ENCODE peak calls at places on chromosome 19, in eight cellular contexts. One of them, this sample, is unnamed.

GRCh38 chr19:38370299-38370698 is 4.1 kb upstream of the PSMD8 start:
- DNase-seq in stimulated activated CD8-positive, alpha-beta memory T cell treated with anti-CD3 and anti-CD28 coated beads, Interleukin-4, amount 100 ng/mL, for 4 hours: no peak
- DNase-seq in SK-N-DZ: no peak
- DNase-seq in dorsolateral prefrontal cortex: no peak
- DNase-seq in NCI-H1436: no peak
- DNase-seq in nephron progenitor cell: no peak
- DNase-seq in stimulated activated CD4-positive, alpha-beta T cell treated with anti-CD3 and anti-CD28 coated beads, Interleukin-12 subunit alpha, Interleukin-12 subunit beta, amount 100 ng/mL, for 24 hours: no peak
- DNase-seq in NCI-H446: no peak
- DNase-seq in this sample: no peak

GRCh38 chr19:19538077-19538764 is at the start of gene CILP2:
- DNase-seq in stimulated activated CD8-positive, alpha-beta memory T cell treated with anti-CD3 and anti-CD28 coated beads, Interleukin-4, amount 100 ng/mL, for 4 hours: peak
- DNase-seq in SK-N-DZ: peak
- DNase-seq in dorsolateral prefrontal cortex: no peak
- DNase-seq in NCI-H1436: peak
- DNase-seq in nephron progenitor cell: peak
- DNase-seq in stimulated activated CD4-positive, alpha-beta T cell treated with anti-CD3 and anti-CD28 coated beads, Interleukin-12 subunit alpha, Interleukin-12 subunit beta, amount 100 ng/mL, for 24 hours: no peak
- DNase-seq in NCI-H446: no peak
- DNase-seq in this sample: no peak

GRCh38 chr19:10565028-10565566 is 713 bp downstream of the KRI1 start:
- DNase-seq in stimulated activated CD8-positive, alpha-beta memory T cell treated with anti-CD3 and anti-CD28 coated beads, Interleukin-4, amount 100 ng/mL, for 4 hours: no peak
- DNase-seq in SK-N-DZ: peak
- DNase-seq in dorsolateral prefrontal cortex: no peak
- DNase-seq in NCI-H1436: peak
- DNase-seq in nephron progenitor cell: peak
- DNase-seq in stimulated activated CD4-positive, alpha-beta T cell treated with anti-CD3 and anti-CD28 coated beads, Interleukin-12 subunit alpha, Interleukin-12 subunit beta, amount 100 ng/mL, for 24 hours: no peak
- DNase-seq in NCI-H446: no peak
- DNase-seq in this sample: no peak

GRCh38 chr19:4060621-4061177 is 6.0 kb downstream of the ZBTB7A start:
- DNase-seq in stimulated activated CD8-positive, alpha-beta memory T cell treated with anti-CD3 and anti-CD28 coated beads, Interleukin-4, amount 100 ng/mL, for 4 hours: no peak
- DNase-seq in SK-N-DZ: no peak
- DNase-seq in dorsolateral prefrontal cortex: no peak
- DNase-seq in NCI-H1436: no peak
- DNase-seq in nephron progenitor cell: no peak
- DNase-seq in stimulated activated CD4-positive, alpha-beta T cell treated with anti-CD3 and anti-CD28 coated beads, Interleukin-12 subunit alpha, Interleukin-12 subunit beta, amount 100 ng/mL, for 24 hours: no peak
- DNase-seq in NCI-H446: no peak
- DNase-seq in this sample: no peak

GRCh38 chr19:50772408-50773311 is 2.4 kb downstream of the GPR32 start:
- DNase-seq in stimulated activated CD8-positive, alpha-beta memory T cell treated with anti-CD3 and anti-CD28 coated beads, Interleukin-4, amount 100 ng/mL, for 4 hours: no peak
- DNase-seq in SK-N-DZ: no peak
- DNase-seq in dorsolateral prefrontal cortex: no peak
- DNase-seq in NCI-H1436: no peak
- DNase-seq in nephron progenitor cell: no peak
- DNase-seq in stimulated activated CD4-positive, alpha-beta T cell treated with anti-CD3 and anti-CD28 coated beads, Interleukin-12 subunit alpha, Interleukin-12 subunit beta, amount 100 ng/mL, for 24 hours: no peak
- DNase-seq in NCI-H446: no peak
- DNase-seq in this sample: no peak

GRCh38 chr19:48806818-48807589 is 3.8 kb downstream of the BCAT2 start:
- DNase-seq in stimulated activated CD8-positive, alpha-beta memory T cell treated with anti-CD3 and anti-CD28 coated beads, Interleukin-4, amount 100 ng/mL, for 4 hours: no peak
- DNase-seq in SK-N-DZ: peak
- DNase-seq in dorsolateral prefrontal cortex: no peak
- DNase-seq in NCI-H1436: no peak
- DNase-seq in nephron progenitor cell: peak
- DNase-seq in stimulated activated CD4-positive, alpha-beta T cell treated with anti-CD3 and anti-CD28 coated beads, Interleukin-12 subunit alpha, Interleukin-12 subunit beta, amount 100 ng/mL, for 24 hours: no peak
- DNase-seq in NCI-H446: no peak
- DNase-seq in this sample: peak

GRCh38 chr19:39943586-39943985 is 9.2 kb upstream of the FCGBP start:
- DNase-seq in stimulated activated CD8-positive, alpha-beta memory T cell treated with anti-CD3 and anti-CD28 coated beads, Interleukin-4, amount 100 ng/mL, for 4 hours: no peak
- DNase-seq in SK-N-DZ: no peak
- DNase-seq in dorsolateral prefrontal cortex: no peak
- DNase-seq in NCI-H1436: no peak
- DNase-seq in nephron progenitor cell: no peak
- DNase-seq in stimulated activated CD4-positive, alpha-beta T cell treated with anti-CD3 and anti-CD28 coated beads, Interleukin-12 subunit alpha, Interleukin-12 subunit beta, amount 100 ng/mL, for 24 hours: no peak
- DNase-seq in NCI-H446: no peak
- DNase-seq in this sample: no peak

GRCh38 chr19:52942371-52943133 is 19.3 kb upstream of the ZNF888 start:
- DNase-seq in stimulated activated CD8-positive, alpha-beta memory T cell treated with anti-CD3 and anti-CD28 coated beads, Interleukin-4, amount 100 ng/mL, for 4 hours: peak
- DNase-seq in SK-N-DZ: peak
- DNase-seq in dorsolateral prefrontal cortex: peak
- DNase-seq in NCI-H1436: peak
- DNase-seq in nephron progenitor cell: peak
- DNase-seq in stimulated activated CD4-positive, alpha-beta T cell treated with anti-CD3 and anti-CD28 coated beads, Interleukin-12 subunit alpha, Interleukin-12 subunit beta, amount 100 ng/mL, for 24 hours: peak
- DNase-seq in NCI-H446: no peak
- DNase-seq in this sample: peak

GRCh38 chr19:39413903-39414608 is 1.6 kb downstream of the PLEKHG2 start:
- DNase-seq in stimulated activated CD8-positive, alpha-beta memory T cell treated with anti-CD3 and anti-CD28 coated beads, Interleukin-4, amount 100 ng/mL, for 4 hours: no peak
- DNase-seq in SK-N-DZ: no peak
- DNase-seq in dorsolateral prefrontal cortex: no peak
- DNase-seq in NCI-H1436: no peak
- DNase-seq in nephron progenitor cell: peak
- DNase-seq in stimulated activated CD4-positive, alpha-beta T cell treated with anti-CD3 and anti-CD28 coated beads, Interleukin-12 subunit alpha, Interleukin-12 subunit beta, amount 100 ng/mL, for 24 hours: no peak
- DNase-seq in NCI-H446: no peak
- DNase-seq in this sample: no peak

GRCh38 chr19:50795665-50796073 is 5.5 kb downstream of the ACP4 start:
- DNase-seq in stimulated activated CD8-positive, alpha-beta memory T cell treated with anti-CD3 and anti-CD28 coated beads, Interleukin-4, amount 100 ng/mL, for 4 hours: no peak
- DNase-seq in SK-N-DZ: no peak
- DNase-seq in dorsolateral prefrontal cortex: no peak
- DNase-seq in NCI-H1436: no peak
- DNase-seq in nephron progenitor cell: no peak
- DNase-seq in stimulated activated CD4-positive, alpha-beta T cell treated with anti-CD3 and anti-CD28 coated beads, Interleukin-12 subunit alpha, Interleukin-12 subunit beta, amount 100 ng/mL, for 24 hours: no peak
- DNase-seq in NCI-H446: no peak
- DNase-seq in this sample: no peak

GRCh38 chr19:18020212-18021067 is 12.5 kb downstream of the ARRDC2 start:
- DNase-seq in stimulated activated CD8-positive, alpha-beta memory T cell treated with anti-CD3 and anti-CD28 coated beads, Interleukin-4, amount 100 ng/mL, for 4 hours: no peak
- DNase-seq in SK-N-DZ: no peak
- DNase-seq in dorsolateral prefrontal cortex: peak
- DNase-seq in NCI-H1436: no peak
- DNase-seq in nephron progenitor cell: no peak
- DNase-seq in stimulated activated CD4-positive, alpha-beta T cell treated with anti-CD3 and anti-CD28 coated beads, Interleukin-12 subunit alpha, Interleukin-12 subunit beta, amount 100 ng/mL, for 24 hours: no peak
- DNase-seq in NCI-H446: no peak
- DNase-seq in this sample: peak

GRCh38 chr19:18633321-18633720 is 3.5 kb upstream of the KLHL26 start:
- DNase-seq in stimulated activated CD8-positive, alpha-beta memory T cell treated with anti-CD3 and anti-CD28 coated beads, Interleukin-4, amount 100 ng/mL, for 4 hours: no peak
- DNase-seq in SK-N-DZ: no peak
- DNase-seq in dorsolateral prefrontal cortex: no peak
- DNase-seq in NCI-H1436: no peak
- DNase-seq in nephron progenitor cell: no peak
- DNase-seq in stimulated activated CD4-positive, alpha-beta T cell treated with anti-CD3 and anti-CD28 coated beads, Interleukin-12 subunit alpha, Interleukin-12 subunit beta, amount 100 ng/mL, for 24 hours: no peak
- DNase-seq in NCI-H446: no peak
- DNase-seq in this sample: no peak

This sample was measured in hippocampal formation.